ENCODE peak calls at places on chromosomes 2 and 18, in ten cellular contexts. Q is PC-3, A is neural progenitor cell, M is tibial artery, K is OCI-LY7, H is upper lobe of right lung, N is RWPE1, B is HCT116, P is Panc1, L is uterus. G is an unnamed sample.

GRCh38 chr18:48785686-48786470 is 164.9 kb downstream of the SMAD7 start:
- DNase-seq in Q (no peak), A (no peak), M (peak; percentile 57), K (no peak), H (peak; percentile 41), N (no peak), B (no peak), P (no peak), L (no peak), G (no peak)

GRCh38 chr2:38477006-38477405 is 99.9 kb upstream of the ATL2 start:
- DNase-seq in Q (no peak), A (no peak), M (no peak), K (no peak), H (no peak), N (no peak), B (no peak), P (no peak), L (no peak), G (no peak)

GRCh38 chr18:26322892-26323653 is 96.8 kb downstream of the TAF4B start:
- DNase-seq in Q (peak; percentile 72), A (no peak), M (no peak), K (no peak), H (no peak), N (no peak), B (no peak), P (no peak), L (no peak), G (no peak)

GRCh38 chr2:181694271-181694670 is 14.0 kb upstream of the NEUROD1 start:
- DNase-seq in Q (no peak), A (peak; percentile 70), M (no peak), K (no peak), H (no peak), N (no peak), B (no peak), P (no peak), L (no peak), G (no peak)

GRCh38 chr2:175947073-175947472 is 55.0 kb downstream of the LNPK start:
- DNase-seq in Q (no peak), A (no peak), M (no peak), K (no peak), H (no peak), N (no peak), B (no peak), P (no peak), L (no peak), G (no peak)

GRCh38 chr2:177876950-177877349 is 195.6 kb downstream of the PDE11A start:
- DNase-seq in Q (no peak), A (no peak), M (no peak), K (no peak), H (no peak), N (no peak), B (no peak), P (no peak), L (no peak), G (no peak)

GRCh38 chr18:13048061-13048605 is 57.0 kb downstream of the CEP192 start:
- DNase-seq in Q (no peak), A (no peak), M (no peak), K (no peak), H (no peak), N (no peak), B (no peak), P (no peak), L (no peak), G (no peak)

GRCh38 chr2:69600425-69600824 is 43.1 kb downstream of the AAK1 start:
- DNase-seq in Q (no peak), A (no peak), M (no peak), K (no peak), H (no peak), N (no peak), B (no peak), P (no peak), L (no peak), G (no peak)

DNA sequence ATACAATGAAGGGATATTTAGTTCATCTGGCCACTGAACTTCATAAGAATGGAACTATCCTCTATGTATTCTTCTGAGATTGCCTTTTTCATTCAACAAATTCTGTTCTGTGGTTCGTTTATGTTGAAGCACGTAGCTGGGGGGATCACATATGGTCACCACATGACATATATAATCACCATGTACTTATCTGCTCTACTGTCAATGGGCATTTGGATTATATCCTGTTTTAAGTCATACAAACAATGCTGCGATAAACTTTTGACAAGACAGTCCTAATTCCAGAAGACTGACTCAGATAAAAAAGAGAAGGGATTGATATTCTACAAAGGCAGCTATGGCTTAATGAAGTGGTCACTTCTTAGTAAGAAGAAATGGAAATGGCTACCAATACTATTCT is 116.0 kb upstream of the CCDC195 start:
- DNase-seq in Q (no peak), A (no peak), M (no peak), K (no peak), H (no peak), N (no peak), B (no peak), P (no peak), L (no peak), G (no peak)
- H3K27ac ChIP-seq in Q (no peak overlapping the region), A (no peak overlapping the region), M (no peak overlapping the region), K (no peak overlapping the region), H (no peak overlapping the region), N (no peak overlapping the region), B (no peak overlapping the region), P (no peak overlapping the region), L (no peak overlapping the region), G (no peak overlapping the region)

GRCh38 chr2:238151628-238152235 is 7.0 kb upstream of the ERFE start:
- DNase-seq in Q (no peak), A (no peak), M (no peak), K (no peak), H (no peak), N (no peak), B (no peak), P (no peak), L (no peak), G (no peak)

GRCh38 chr2:238150686-238151085 is 8.1 kb upstream of the ERFE start:
- DNase-seq in Q (no peak), A (no peak), M (no peak), K (no peak), H (no peak), N (no peak), B (no peak), P (no peak), L (no peak), G (no peak)

GRCh38 chr2:238148981-238149380 is 9.8 kb upstream of the ERFE start:
- DNase-seq in Q (no peak), A (no peak), M (no peak), K (no peak), H (no peak), N (no peak), B (no peak), P (no peak), L (no peak), G (no peak)

GRCh38 chr2:238151205-238151604 is 7.6 kb upstream of the ERFE start:
- DNase-seq in Q (no peak), A (no peak), M (no peak), K (no peak), H (no peak), N (no peak), B (no peak), P (no peak), L (no peak), G (no peak)

GRCh38 chr2:238149841-238150572 is 8.8 kb upstream of the ERFE start:
- DNase-seq in Q (no peak), A (no peak), M (no peak), K (no peak), H (no peak), N (no peak), B (no peak), P (no peak), L (no peak), G (no peak)
- TF ChIP-seq CTCF in Q (no peak), A (no peak), M (no peak), K (no peak), H (no peak), N (no peak), B (no peak), P (no peak), L (no peak), G (no peak)

GRCh38 chr2:19785867-19786266 is 115.9 kb downstream of the TTC32 start:
- DNase-seq in Q (no peak), A (no peak), M (no peak), K (no peak), H (no peak), N (no peak), B (no peak), P (no peak), L (no peak), G (no peak)

GRCh38 chr2:19785432-19785831 is 116.4 kb downstream of the TTC32 start:
- DNase-seq in Q (peak; percentile 22), A (no peak), M (no peak), K (no peak), H (no peak), N (peak; percentile 59), B (no peak), P (no peak), L (no peak), G (no peak)

GRCh38 chr2:19784456-19784855 is 117.3 kb downstream of the TTC32 start:
- DNase-seq in Q (no peak), A (no peak), M (no peak), K (no peak), H (no peak), N (no peak), B (no peak), P (no peak), L (no peak), G (no peak)

GRCh38 chr2:19786408-19787058 is 115.2 kb downstream of the TTC32 start:
- DNase-seq in Q (peak; percentile 48), A (no peak), M (no peak), K (no peak), H (no peak), N (peak; percentile 41), B (no peak), P (no peak), L (no peak), G (no peak)

DNA sequence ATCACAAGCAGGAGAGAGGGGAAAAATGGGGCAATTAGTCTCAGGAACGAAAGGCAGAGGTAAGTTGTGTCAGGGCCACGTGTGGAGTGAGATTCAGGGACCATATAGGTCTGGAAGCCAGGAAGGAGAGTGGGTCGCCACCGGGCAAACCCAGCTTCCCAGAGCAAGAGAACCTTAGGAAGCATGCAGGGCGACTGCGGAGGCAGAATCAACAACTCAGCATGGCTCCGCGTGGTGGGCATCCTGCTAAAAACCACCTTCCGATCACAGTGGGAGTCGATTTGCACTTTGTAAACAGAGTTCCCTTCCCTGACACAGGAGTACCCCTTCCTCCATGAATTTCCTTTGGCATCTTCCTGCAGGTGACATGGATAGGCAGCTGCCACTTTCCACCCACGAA is 114.6 kb downstream of the TTC32 start:
- DNase-seq in Q (no peak), A (no peak), M (no peak), K (no peak), H (no peak), N (no peak), B (no peak), P (no peak), L (no peak), G (no peak)
- H3K27ac ChIP-seq in Q (peak overlapping the region; percentile 60), A (no peak overlapping the region), M (no peak overlapping the region), K (no peak overlapping the region), H (no peak overlapping the region), N (peak overlapping the region; percentile 88), B (no peak overlapping the region), P (no peak overlapping the region), L (no peak overlapping the region), G (peak overlapping the region; percentile 92)

DNA sequence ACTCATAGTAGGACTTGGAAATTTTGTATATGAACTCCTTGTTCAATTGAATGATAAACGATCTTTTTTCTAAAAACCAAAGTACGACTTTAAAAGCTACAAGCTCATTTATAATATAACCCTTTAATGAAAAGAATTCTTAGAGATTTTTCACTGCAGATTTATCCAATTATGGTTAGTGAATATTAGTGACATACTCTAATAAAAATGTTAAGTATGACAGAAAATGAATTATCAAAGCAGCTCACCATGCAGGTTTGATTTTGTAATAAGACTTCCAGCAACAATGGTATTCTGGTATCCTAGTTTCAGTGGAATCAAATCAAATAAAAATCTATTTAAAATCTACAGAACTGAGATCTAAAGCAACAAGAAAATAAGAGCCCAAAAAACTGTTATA is 38.5 kb downstream of the PRPF40A start:
- DNase-seq in Q (no peak), A (no peak), M (no peak), K (no peak), H (no peak), N (no peak), B (no peak), P (no peak), L (no peak), G (no peak)
- TF ChIP-seq CTCF in Q (no peak), A (no peak), M (no peak), K (no peak), H (no peak), N (no peak), B (no peak), P (no peak), L (no peak), G (no peak)